ENCODE peak calls at places on chromosomes 6 and 20, in four cellular contexts. X is K562, M is GM12878, I is HepG2. O is an unnamed sample.

GRCh38 chr20:50574108-50574507 is 63.9 kb downstream of the PTPN1 start:
- DNase-seq in X (no peak), M (no peak), I (no peak), O (no peak)

GRCh38 chr6:34522740-34523139 is 33.4 kb downstream of the SPDEF start:
- DNase-seq in X (no peak), M (no peak), I (no peak), O (no peak)

GRCh38 chr6:22030730-22031619 is 265.9 kb downstream of the PRL start:
- DNase-seq in X (no peak), M (no peak), I (no peak), O (no peak)

GRCh38 chr20:23147964-23148720 is 62.0 kb upstream of the CD93 start:
- DNase-seq in X (peak), M (peak), I (peak), O (no peak)

GRCh38 chr20:4563534-4563933 is 158.2 kb upstream of the PRND start:
- DNase-seq in X (peak), M (no peak), I (peak), O (peak)

GRCh38 chr20:20367681-20368413 is at the start of gene INSM1:
- DNase-seq in X (no peak), M (no peak), I (no peak), O (no peak)

GRCh38 chr6:31572041-31572911 is at the start of gene LTA:
- DNase-seq in X (no peak), M (no peak), I (no peak), O (no peak)

GRCh38 chr20:37333848-37334318 is 12.1 kb upstream of the SRC start:
- DNase-seq in X (no peak), M (no peak), I (peak), O (no peak)

GRCh38 chr6:65538644-65539043 is 168.4 kb downstream of the EYS start:
- DNase-seq in X (no peak), M (no peak), I (no peak), O (peak)

GRCh38 chr6:89221971-89222887 is 5.1 kb upstream of the GABRR1 start:
- DNase-seq in X (no peak), M (no peak), I (no peak), O (no peak)

GRCh38 chr6:1029196-1029595 is 282.7 kb upstream of the FOXQ1 start:
- DNase-seq in X (no peak), M (no peak), I (no peak), O (no peak)

GRCh38 chr20:22353586-22353985 is 230.8 kb downstream of the FOXA2 start:
- DNase-seq in X (peak), M (no peak), I (no peak), O (no peak)

GRCh38 chr6:136037885-136038460 is 186.5 kb downstream of the PDE7B start:
- DNase-seq in X (no peak), M (no peak), I (no peak), O (no peak)

GRCh38 chr6:24858154-24858801 is 59.6 kb upstream of the ARMH2 start:
- DNase-seq in X (no peak), M (peak), I (no peak), O (no peak)

GRCh38 chr6:10479939-10480700 is 41.0 kb upstream of the GCNT2 start:
- DNase-seq in X (no peak), M (no peak), I (no peak), O (no peak)

GRCh38 chr6:36757206-36757605 is 59.6 kb downstream of the RAB44 start:
- DNase-seq in X (no peak), M (peak), I (no peak), O (no peak)

GRCh38 chr6:130018830-130019795 is 732 bp downstream of the L3MBTL3 start:
- DNase-seq in X (peak), M (no peak), I (no peak), O (no peak)

GRCh38 chr6:14681699-14682487 is 564.0 kb upstream of the JARID2 start:
- DNase-seq in X (no peak), M (no peak), I (no peak), O (no peak)

GRCh38 chr6:144158133-144158532 is 7.8 kb downstream of the STX11 start:
- DNase-seq in X (no peak), M (no peak), I (no peak), O (no peak)

GRCh38 chr6:122869437-122870024 is 80.5 kb downstream of the SMPDL3A start:
- DNase-seq in X (peak), M (no peak), I (peak), O (no peak)

GRCh38 chr20:50308166-50308512 is 117.5 kb downstream of the CEBPB start:
- DNase-seq in X (no peak), M (no peak), I (no peak), O (no peak)

GRCh38 chr6:17710331-17710730 is 3.6 kb upstream of the NUP153 start:
- DNase-seq in X (no peak), M (no peak), I (peak), O (no peak)

GRCh38 chr6:18503588-18504231 is 116.6 kb downstream of the RNF144B start:
- DNase-seq in X (peak), M (peak), I (peak), O (peak)

GRCh38 chr20:51221791-51222408 is 199.0 kb upstream of the KCNG1 start:
- DNase-seq in X (peak), M (no peak), I (no peak), O (peak)

GRCh38 chr6:131954775-131955107 is 3.6 kb upstream of the CCN2 start:
- DNase-seq in X (peak), M (no peak), I (peak), O (no peak)

GRCh38 chr6:43086022-43086658 is 10.0 kb downstream of the PTK7 start:
- DNase-seq in X (no peak), M (peak), I (no peak), O (no peak)

GRCh38 chr20:57805784-57806183 is 96.0 kb upstream of the PMEPA1 start:
- DNase-seq in X (no peak), M (no peak), I (no peak), O (no peak)
- TF ChIP-seq HDAC6 in X (no peak), M (no peak), I (no peak), O (no peak)

GRCh38 chr6:3997144-3997770 is 81.7 kb downstream of the FAM217A start:
- DNase-seq in X (no peak), M (no peak), I (no peak), O (no peak)
- TF ChIP-seq HDAC6 in X (no peak), M (no peak), I (no peak), O (no peak)

DNA sequence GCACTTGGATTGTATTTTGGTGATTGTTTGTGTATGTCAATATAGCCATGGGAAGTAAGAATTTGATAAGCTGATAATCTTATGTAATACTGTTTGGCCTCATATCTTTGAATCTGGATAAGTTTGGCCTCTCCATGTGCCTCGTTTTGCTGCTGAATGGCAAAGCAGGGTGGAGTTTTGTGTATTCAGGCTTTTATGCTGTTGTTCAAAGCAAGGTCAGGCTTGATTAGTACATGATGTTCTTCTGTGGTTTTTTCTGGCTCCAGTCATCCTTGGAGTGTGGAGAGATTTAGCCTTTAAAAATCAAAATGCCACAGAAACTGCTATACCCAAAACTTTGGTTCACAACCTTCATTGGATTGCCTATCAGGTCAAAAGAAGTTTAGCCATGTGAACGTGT is 728.9 kb upstream of the GJE1 start:
- DNase-seq in X (no peak), M (no peak), I (no peak), O (no peak)
- TF ChIP-seq HDAC6 in X (no peak), M (no peak), I (no peak), O (no peak)

GRCh38 chr20:9565910-9566550 is 51.6 kb downstream of the LAMP5 start:
- DNase-seq in X (no peak), M (no peak), I (no peak), O (no peak)
- TF ChIP-seq HDAC6 in X (no peak), M (no peak), I (no peak), O (no peak)

DNA sequence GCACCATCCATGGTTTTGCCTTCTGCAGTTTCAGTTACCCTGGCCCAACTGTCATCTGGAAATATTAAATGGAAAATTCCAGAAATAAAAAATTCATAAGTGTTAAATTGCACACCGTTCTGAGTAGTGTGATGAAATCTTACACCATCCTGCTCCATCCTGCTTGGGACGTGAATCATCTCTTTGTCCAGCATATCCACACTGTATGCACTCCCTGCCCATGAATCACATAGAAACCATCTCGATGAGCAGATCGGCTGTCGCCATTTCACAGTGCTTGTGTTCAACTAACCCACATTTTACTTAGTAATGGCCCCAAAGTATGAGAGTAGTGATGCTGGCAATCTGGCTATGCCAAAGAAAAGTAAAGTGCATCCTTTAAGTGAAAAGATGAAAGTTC is 105.9 kb upstream of the ID4 start:
- DNase-seq in X (no peak), M (no peak), I (peak), O (no peak)
- TF ChIP-seq HDAC6 in X (no peak), M (no peak), I (no peak), O (no peak)

GRCh38 chr6:158185729-158186456 is 17.7 kb downstream of the GTF2H5 start:
- DNase-seq in X (no peak), M (no peak), I (no peak), O (no peak)
- TF ChIP-seq HDAC6 in X (no peak), M (no peak), I (no peak), O (no peak)

GRCh38 chr6:93252930-93253329 is 166.4 kb downstream of the EPHA7 start:
- DNase-seq in X (no peak), M (no peak), I (no peak), O (no peak)

GRCh38 chr6:93243379-93243778 is 176.0 kb downstream of the EPHA7 start:
- DNase-seq in X (no peak), M (no peak), I (no peak), O (no peak)

GRCh38 chr6:93248591-93248990 is 170.8 kb downstream of the EPHA7 start:
- DNase-seq in X (no peak), M (no peak), I (no peak), O (no peak)
- TF ChIP-seq HDAC6 in X (no peak), M (no peak), I (no peak), O (no peak)

GRCh38 chr20:64000906-64001305 is 20.0 kb downstream of the PRPF6 start:
- DNase-seq in X (peak), M (no peak), I (no peak), O (no peak)
- TF ChIP-seq HDAC6 in X (no peak), M (no peak), I (no peak), O (no peak)